ENCODE peak calls at places on chromosomes 3 and 15, in six cellular contexts. C is nucleus accumbens; N is stimulated activated CD4-positive, alpha-beta T cell treated with anti-CD3 and anti-CD28 coated beads, Interleukin-4, amount 100 ng/mL, for 48 hours; Y is BE2C; P is 8988T; G is small intestine. I is an unnamed sample.

GRCh38 chr3:150627557-150627956 is 24.4 kb downstream of the SELENOT start:
- DNase-seq in C (no peak), N (no peak), Y (no peak), P (no peak), G (no peak), I (no peak)

GRCh38 chr3:29494305-29495036 is 213.6 kb downstream of the RBMS3 start:
- DNase-seq in C (no peak), N (no peak), Y (no peak), P (no peak), G (no peak), I (no peak)

GRCh38 chr15:91940466-91941381 is 87.2 kb downstream of the SLCO3A1 start:
- DNase-seq in C (no peak), N (no peak), Y (no peak), P (no peak), G (peak), I (no peak)

GRCh38 chr3:78268716-78269668 is 1229.1 kb downstream of the ROBO2 start:
- DNase-seq in C (no peak), N (no peak), Y (no peak), P (no peak), G (no peak), I (no peak)

GRCh38 chr3:150464684-150465083 is 56.6 kb downstream of the TSC22D2 start:
- DNase-seq in C (no peak), N (no peak), Y (no peak), P (no peak), G (no peak), I (no peak)

GRCh38 chr3:16059700-16060357 is 114.7 kb upstream of the GALNT15 start:
- DNase-seq in C (no peak), N (no peak), Y (no peak), P (no peak), G (no peak), I (no peak)

GRCh38 chr15:51401872-51402517 is 60.5 kb downstream of the GLDN start:
- DNase-seq in C (no peak), N (no peak), Y (peak), P (peak), G (peak), I (no peak)

GRCh38 chr3:46356909-46357308 is 3.0 kb downstream of the CCR2 start:
- DNase-seq in C (no peak), N (no peak), Y (no peak), P (no peak), G (no peak), I (no peak)

GRCh38 chr3:123075359-123075758 is 8.5 kb downstream of the PDIA5 start:
- DNase-seq in C (no peak), N (no peak), Y (no peak), P (no peak), G (no peak), I (no peak)

GRCh38 chr3:158094235-158094916 is 11.8 kb downstream of the SHOX2 start:
- DNase-seq in C (no peak), N (no peak), Y (no peak), P (no peak), G (no peak), I (no peak)

GRCh38 chr3:133396906-133397305 is 3.0 kb upstream of the BFSP2 start:
- DNase-seq in C (no peak), N (no peak), Y (no peak), P (no peak), G (no peak), I (no peak)

GRCh38 chr3:22115581-22115980 is 364.6 kb upstream of the ZNF385D start:
- DNase-seq in C (no peak), N (no peak), Y (no peak), P (no peak), G (no peak), I (no peak)

GRCh38 chr3:156594229-156594683 is 39.3 kb upstream of the SSR3 start:
- DNase-seq in C (no peak), N (no peak), Y (no peak), P (no peak), G (peak), I (no peak)

GRCh38 chr15:76340198-76340801 is 3.7 kb downstream of the ISL2 start:
- DNase-seq in C (no peak), N (no peak), Y (peak), P (peak), G (no peak), I (no peak)

GRCh38 chr3:88480822-88481221 is 331.1 kb downstream of the C3orf38 start:
- DNase-seq in C (no peak), N (no peak), Y (no peak), P (no peak), G (no peak), I (no peak)

GRCh38 chr3:144257381-144257780 is 285.8 kb downstream of the DIPK2A start:
- DNase-seq in C (no peak), N (no peak), Y (no peak), P (no peak), G (no peak), I (no peak)

GRCh38 chr15:70555713-70556112 is 207.6 kb downstream of the UACA start:
- DNase-seq in C (no peak), N (no peak), Y (no peak), P (no peak), G (no peak), I (no peak)

GRCh38 chr3:14773691-14774128 is 45.1 kb upstream of the FGD5 start:
- DNase-seq in C (no peak), N (no peak), Y (no peak), P (no peak), G (no peak), I (no peak)

GRCh38 chr3:179196700-179197099 is 48.5 kb downstream of the PIK3CA start:
- DNase-seq in C (no peak), N (no peak), Y (no peak), P (no peak), G (no peak), I (no peak)

GRCh38 chr3:127442551-127442950 is 148.0 kb downstream of the TPRA1 start:
- DNase-seq in C (no peak), N (no peak), Y (peak), P (no peak), G (no peak), I (no peak)

GRCh38 chr15:88881781-88882180 is 13.6 kb downstream of the HAPLN3 start:
- DNase-seq in C (no peak), N (no peak), Y (no peak), P (no peak), G (no peak), I (no peak)

GRCh38 chr3:49108346-49108745 is 3.8 kb upstream of the QARS1 start:
- DNase-seq in C (no peak), N (no peak), Y (no peak), P (no peak), G (no peak), I (no peak)

GRCh38 chr3:37686225-37686624 is 175.5 kb upstream of the CTDSPL start:
- DNase-seq in C (no peak), N (no peak), Y (peak), P (no peak), G (no peak), I (no peak)

GRCh38 chr3:145489011-145489410 is 672.0 kb downstream of the PLOD2 start:
- DNase-seq in C (no peak), N (no peak), Y (no peak), P (no peak), G (no peak), I (no peak)

GRCh38 chr3:177168431-177168830 is 28.9 kb downstream of the TBL1XR1 start:
- DNase-seq in C (no peak), N (no peak), Y (no peak), P (no peak), G (no peak), I (no peak)